ENCODE peak calls at places on chromosomes 1 and 21, in six cellular contexts. Q is heart left ventricle, J is A673, Z is SK-N-SH, S is brain microvascular endothelial cell, X is ovary. O is an unnamed sample.

GRCh38 chr1:47785118-47785517 is 212.1 kb downstream of the TRABD2B start:
- DNase-seq in Q (no peak), J (no peak), Z (no peak), S (no peak), X (no peak), O (no peak)

GRCh38 chr1:959730-960039 is 629 bp upstream of the NOC2L start:
- DNase-seq in Q (no peak), J (no peak), Z (no peak), S (no peak), X (no peak), O (no peak)

GRCh38 chr1:239536165-239536849 is 149.9 kb downstream of the CHRM3 start:
- DNase-seq in Q (no peak), J (no peak), Z (no peak), S (no peak), X (no peak), O (no peak)

GRCh38 chr1:21229246-21230000 is 52.7 kb upstream of the EIF4G3 start:
- DNase-seq in Q (no peak), J (no peak), Z (no peak), S (peak; percentile 71), X (no peak), O (no peak)

GRCh38 chr1:181089777-181090505 is 1.4 kb downstream of the IER5 start:
- DNase-seq in Q (peak; percentile 81), J (peak; percentile 68), Z (peak; percentile 80), S (no peak), X (peak; percentile 44), O (peak; percentile 71)

GRCh38 chr1:226135709-226136108 is 50.8 kb downstream of the ACBD3 start:
- DNase-seq in Q (no peak), J (no peak), Z (peak; percentile 22), S (no peak), X (no peak), O (no peak)

GRCh38 chr1:165187020-165187628 is 169.4 kb downstream of the LMX1A start:
- DNase-seq in Q (no peak), J (peak; percentile 53), Z (no peak), S (no peak), X (no peak), O (no peak)

GRCh38 chr1:199041173-199041914 is 402.5 kb downstream of the PTPRC start:
- DNase-seq in Q (no peak), J (peak; percentile 12), Z (no peak), S (no peak), X (no peak), O (no peak)

GRCh38 chr1:112092656-112093371 is 103.3 kb upstream of the KCND3 start:
- DNase-seq in Q (no peak), J (no peak), Z (no peak), S (no peak), X (no peak), O (no peak)

GRCh38 chr1:43801203-43801602 is 93.9 kb downstream of the ST3GAL3 start:
- DNase-seq in Q (no peak), J (no peak), Z (no peak), S (no peak), X (no peak), O (no peak)

GRCh38 chr1:47187226-47187925 is 2.5 kb downstream of the PDZK1IP1 start:
- DNase-seq in Q (no peak), J (no peak), Z (no peak), S (no peak), X (no peak), O (peak; percentile 48)

GRCh38 chr1:2205191-2205952 is 10.8 kb upstream of the FAAP20 start:
- DNase-seq in Q (peak; percentile 98), J (peak; percentile 93), Z (no peak), S (peak; percentile 89), X (peak; percentile 98), O (peak; percentile 97)

GRCh38 chr1:111369177-111369576 is 58.4 kb downstream of the OVGP1 start:
- DNase-seq in Q (no peak), J (no peak), Z (no peak), S (no peak), X (no peak), O (no peak)

GRCh38 chr1:27010226-27010994 is 2.2 kb downstream of the TENT5B start:
- DNase-seq in Q (no peak), J (no peak), Z (no peak), S (no peak), X (no peak), O (no peak)

GRCh38 chr21:26377111-26377694 is 195.9 kb downstream of the CYYR1 start:
- DNase-seq in Q (no peak), J (no peak), Z (no peak), S (no peak), X (no peak), O (no peak)

GRCh38 chr21:45499201-45499750 is 43.0 kb downstream of the SLC19A1 start:
- DNase-seq in Q (peak; percentile 10), J (no peak), Z (no peak), S (no peak), X (peak; percentile 11), O (no peak)

GRCh38 chr1:99297923-99298322 is 33.6 kb downstream of the PLPPR4 start:
- DNase-seq in Q (no peak), J (no peak), Z (no peak), S (no peak), X (no peak), O (no peak)

GRCh38 chr1:166905136-166905535 is 29.1 kb upstream of the TADA1 start:
- DNase-seq in Q (no peak), J (no peak), Z (no peak), S (no peak), X (no peak), O (no peak)

GRCh38 chr1:200934676-200935245 is 40.1 kb downstream of the INAVA start:
- DNase-seq in Q (no peak), J (no peak), Z (no peak), S (no peak), X (no peak), O (no peak)

GRCh38 chr1:116910379-116911165 is 856 bp downstream of the PTGFRN start:
- DNase-seq in Q (peak; percentile 49), J (peak; percentile 18), Z (peak; percentile 41), S (no peak), X (peak; percentile 36), O (peak; percentile 64)

GRCh38 chr1:19623523-19623922 is 20.6 kb upstream of the NBL1 start:
- DNase-seq in Q (no peak), J (no peak), Z (no peak), S (no peak), X (no peak), O (no peak)

GRCh38 chr1:8335246-8335645 is 17.3 kb downstream of the SLC45A1 start:
- DNase-seq in Q (no peak), J (no peak), Z (no peak), S (no peak), X (no peak), O (no peak)

GRCh38 chr1:111520040-111520439 is 16.6 kb upstream of the ADORA3 start:
- DNase-seq in Q (no peak), J (no peak), Z (no peak), S (no peak), X (no peak), O (no peak)

GRCh38 chr1:224245188-224245587 is 62.1 kb downstream of the DEGS1 start:
- DNase-seq in Q (peak; percentile 55), J (no peak), Z (peak; percentile 49), S (peak; percentile 25), X (no peak), O (no peak)

GRCh38 chr1:171983584-171983983 is 142.3 kb downstream of the DNM3 start:
- DNase-seq in Q (no peak), J (peak; percentile 45), Z (no peak), S (no peak), X (no peak), O (no peak)
- TF ChIP-seq CTCF in Q (peak; percentile 39), J (peak; percentile 54), Z (peak; percentile 52), S (peak; percentile 52), X (no peak), O (no peak)

GRCh38 chr1:66752000-66752592 is at the start of gene DYNLT5:
- DNase-seq in Q (peak; percentile 70), J (no peak), Z (no peak), S (peak; percentile 56), X (peak; percentile 12), O (peak; percentile 62)

GRCh38 chr1:66750578-66750977 is 1.7 kb upstream of the DYNLT5 start:
- DNase-seq in Q (no peak), J (no peak), Z (no peak), S (no peak), X (no peak), O (no peak)

GRCh38 chr1:66751160-66751559 is 1.1 kb upstream of the DYNLT5 start:
- DNase-seq in Q (no peak), J (no peak), Z (no peak), S (no peak), X (no peak), O (no peak)

GRCh38 chr1:66752671-66753371 is 562 bp downstream of the DYNLT5 start:
- DNase-seq in Q (peak; percentile 26), J (no peak), Z (no peak), S (no peak), X (no peak), O (no peak)

GRCh38 chr1:66747500-66747899 is 4.8 kb upstream of the DYNLT5 start:
- DNase-seq in Q (no peak), J (no peak), Z (no peak), S (no peak), X (no peak), O (no peak)
- H3K27ac ChIP-seq in Q (no peak overlapping the region), J (no peak overlapping the region), Z (no peak overlapping the region), S (no peak overlapping the region), X (no peak overlapping the region), O (no peak overlapping the region)

DNA sequence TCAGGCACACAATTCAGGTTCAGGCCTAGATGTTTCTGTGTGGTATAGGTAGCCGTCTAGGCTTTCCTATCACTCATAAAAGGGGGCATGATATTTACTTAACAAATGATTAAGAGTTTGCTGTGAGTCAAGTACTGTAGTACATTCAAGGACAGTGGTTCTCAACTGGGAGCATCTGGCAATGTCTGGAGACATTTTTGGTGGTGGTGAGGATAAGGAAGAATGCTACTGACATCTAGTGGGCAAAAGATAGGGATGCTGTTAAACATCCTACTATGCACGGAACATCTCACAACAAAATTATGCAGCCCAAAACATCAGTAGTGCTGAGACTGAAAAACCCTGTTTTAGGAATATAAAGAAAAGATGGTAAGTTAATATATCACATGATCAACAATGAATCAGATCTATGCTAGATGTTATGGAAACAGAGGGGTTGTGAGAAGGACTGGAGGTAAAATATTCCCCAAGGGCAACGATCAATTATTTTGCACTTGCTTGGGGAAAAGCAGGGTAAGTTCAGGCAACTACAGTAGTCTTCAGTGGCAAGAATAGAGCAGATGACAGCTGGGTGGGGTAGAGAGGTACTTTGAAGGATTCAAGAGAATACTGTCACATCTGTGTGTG is 4.9 kb downstream of the DNTTIP2 start:
- DNase-seq in Q (no peak), J (peak; percentile 32), Z (peak; percentile 33), S (peak; percentile 38), X (no peak), O (no peak)
- H3K36me3 ChIP-seq in Q (peaks cover 69% of the 10 kb centered on the region), J (peaks cover 86% of the 10 kb centered on the region), Z (peaks cover 81% of the 10 kb centered on the region), S (peaks cover 62% of the 10 kb centered on the region), X (no peaks in the 10 kb centered on the region), O (peaks cover 76% of the 10 kb centered on the region)

DNA sequence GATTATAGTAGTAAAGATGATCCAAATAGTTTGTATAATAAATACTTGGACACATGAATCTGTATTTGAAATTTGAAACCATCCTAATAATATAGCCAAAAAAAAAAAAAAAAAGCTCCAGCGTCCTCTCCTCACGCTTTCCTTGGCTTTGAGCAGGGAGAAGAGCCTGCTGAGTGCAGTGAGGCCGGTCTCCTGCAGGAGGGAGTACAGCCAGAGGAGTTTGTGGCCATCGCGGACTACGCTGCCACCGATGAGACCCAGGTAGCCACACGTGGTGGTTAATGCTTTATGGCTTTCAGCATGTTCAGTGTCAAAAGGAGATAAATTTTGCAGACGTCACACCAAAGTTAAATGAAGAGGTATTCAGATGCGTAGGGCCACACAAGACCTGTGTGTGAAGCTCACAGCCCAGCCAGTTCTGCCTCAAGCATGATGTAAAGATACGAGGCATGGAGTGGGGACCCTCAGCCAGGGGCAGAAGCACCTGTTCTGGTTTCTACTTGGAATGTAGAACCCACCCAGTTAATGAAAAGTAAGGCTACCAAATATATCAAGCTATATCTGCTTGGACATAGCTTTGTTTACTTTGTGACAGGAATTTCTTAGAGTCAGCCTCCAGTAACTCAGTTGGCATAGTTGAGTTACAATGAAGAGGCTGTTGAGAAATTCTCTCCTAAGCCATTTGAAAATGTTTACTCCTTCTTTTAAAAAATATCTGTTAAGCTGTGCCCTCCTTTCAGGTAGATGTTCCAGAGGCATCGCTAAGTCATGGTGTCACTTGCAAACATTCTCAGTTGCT is 8.1 kb downstream of the PRMT2 start:
- DNase-seq in Q (no peak), J (no peak), Z (no peak), S (no peak), X (no peak), O (no peak)
- TF ChIP-seq CTCF in Q (no peak), J (no peak), Z (no peak), S (no peak), X (no peak), O (no peak)

O was measured in right atrium auricular region.